ENCODE peak calls at places on chromosomes 16 and 17, in ten cellular contexts. One of them, this sample, is unnamed.

GRCh38 chr17:44959821-44960523 is 8.1 kb downstream of the C1QL1 start:
- DNase-seq in transverse colon: no peak
- DNase-seq in A549: no peak
- DNase-seq in upper lobe of left lung: peak
- DNase-seq in Peyer's patch: no peak
- DNase-seq in stomach: no peak
- DNase-seq in esophagus squamous epithelium: no peak
- DNase-seq in sigmoid colon: peak
- DNase-seq in IMR-90: no peak
- DNase-seq in HCT116: no peak
- DNase-seq in this sample: no peak

GRCh38 chr17:74176546-74177001 is 26.9 kb upstream of the RPL38 start:
- DNase-seq in transverse colon: peak
- DNase-seq in A549: peak
- DNase-seq in upper lobe of left lung: no peak
- DNase-seq in Peyer's patch: peak
- DNase-seq in stomach: peak
- DNase-seq in esophagus squamous epithelium: no peak
- DNase-seq in sigmoid colon: no peak
- DNase-seq in IMR-90: peak
- DNase-seq in HCT116: peak
- DNase-seq in this sample: peak

GRCh38 chr16:14050297-14051027 is 20.7 kb upstream of the MRTFB start:
- DNase-seq in transverse colon: no peak
- DNase-seq in A549: peak
- DNase-seq in upper lobe of left lung: no peak
- DNase-seq in Peyer's patch: no peak
- DNase-seq in stomach: no peak
- DNase-seq in esophagus squamous epithelium: no peak
- DNase-seq in sigmoid colon: no peak
- DNase-seq in IMR-90: peak
- DNase-seq in HCT116: no peak
- DNase-seq in this sample: no peak

GRCh38 chr17:16583781-16584180 is 14.8 kb upstream of the ZNF287 start:
- DNase-seq in transverse colon: no peak
- DNase-seq in A549: no peak
- DNase-seq in upper lobe of left lung: no peak
- DNase-seq in Peyer's patch: no peak
- DNase-seq in stomach: no peak
- DNase-seq in esophagus squamous epithelium: no peak
- DNase-seq in sigmoid colon: no peak
- DNase-seq in IMR-90: no peak
- DNase-seq in HCT116: no peak
- DNase-seq in this sample: no peak

GRCh38 chr16:60064026-60064425 is 1329.9 kb upstream of the GOT2 start:
- DNase-seq in transverse colon: no peak
- DNase-seq in A549: no peak
- DNase-seq in upper lobe of left lung: no peak
- DNase-seq in Peyer's patch: no peak
- DNase-seq in stomach: no peak
- DNase-seq in esophagus squamous epithelium: no peak
- DNase-seq in sigmoid colon: no peak
- DNase-seq in IMR-90: no peak
- DNase-seq in HCT116: no peak
- DNase-seq in this sample: no peak

GRCh38 chr17:15409721-15410247 is 57.6 kb downstream of the CDRT4 start:
- DNase-seq in transverse colon: peak
- DNase-seq in A549: no peak
- DNase-seq in upper lobe of left lung: peak
- DNase-seq in Peyer's patch: no peak
- DNase-seq in stomach: no peak
- DNase-seq in esophagus squamous epithelium: no peak
- DNase-seq in sigmoid colon: peak
- DNase-seq in IMR-90: peak
- DNase-seq in HCT116: no peak
- DNase-seq in this sample: no peak

GRCh38 chr17:65172511-65173136 is 35.5 kb downstream of the RGS9 start:
- DNase-seq in transverse colon: no peak
- DNase-seq in A549: no peak
- DNase-seq in upper lobe of left lung: no peak
- DNase-seq in Peyer's patch: no peak
- DNase-seq in stomach: no peak
- DNase-seq in esophagus squamous epithelium: no peak
- DNase-seq in sigmoid colon: no peak
- DNase-seq in IMR-90: no peak
- DNase-seq in HCT116: no peak
- DNase-seq in this sample: no peak

GRCh38 chr17:82551779-82552457 is 32.4 kb downstream of the FOXK2 start:
- DNase-seq in transverse colon: peak
- DNase-seq in A549: peak
- DNase-seq in upper lobe of left lung: peak
- DNase-seq in Peyer's patch: peak
- DNase-seq in stomach: peak
- DNase-seq in esophagus squamous epithelium: peak
- DNase-seq in sigmoid colon: peak
- DNase-seq in IMR-90: peak
- DNase-seq in HCT116: peak
- DNase-seq in this sample: peak

GRCh38 chr16:89357055-89357454 is 133.3 kb downstream of the ANKRD11 start:
- DNase-seq in transverse colon: no peak
- DNase-seq in A549: no peak
- DNase-seq in upper lobe of left lung: no peak
- DNase-seq in Peyer's patch: no peak
- DNase-seq in stomach: no peak
- DNase-seq in esophagus squamous epithelium: no peak
- DNase-seq in sigmoid colon: no peak
- DNase-seq in IMR-90: no peak
- DNase-seq in HCT116: no peak
- DNase-seq in this sample: no peak
- TF ChIP-seq POLR2A in transverse colon: no peak
- TF ChIP-seq POLR2A in A549: no peak
- TF ChIP-seq POLR2A in upper lobe of left lung: no peak
- TF ChIP-seq POLR2A in Peyer's patch: no peak
- TF ChIP-seq POLR2A in stomach: no peak
- TF ChIP-seq POLR2A in esophagus squamous epithelium: no peak
- TF ChIP-seq POLR2A in sigmoid colon: no peak
- TF ChIP-seq POLR2A in IMR-90: no peak
- TF ChIP-seq POLR2A in HCT116: no peak
- TF ChIP-seq POLR2A in this sample: no peak

DNA sequence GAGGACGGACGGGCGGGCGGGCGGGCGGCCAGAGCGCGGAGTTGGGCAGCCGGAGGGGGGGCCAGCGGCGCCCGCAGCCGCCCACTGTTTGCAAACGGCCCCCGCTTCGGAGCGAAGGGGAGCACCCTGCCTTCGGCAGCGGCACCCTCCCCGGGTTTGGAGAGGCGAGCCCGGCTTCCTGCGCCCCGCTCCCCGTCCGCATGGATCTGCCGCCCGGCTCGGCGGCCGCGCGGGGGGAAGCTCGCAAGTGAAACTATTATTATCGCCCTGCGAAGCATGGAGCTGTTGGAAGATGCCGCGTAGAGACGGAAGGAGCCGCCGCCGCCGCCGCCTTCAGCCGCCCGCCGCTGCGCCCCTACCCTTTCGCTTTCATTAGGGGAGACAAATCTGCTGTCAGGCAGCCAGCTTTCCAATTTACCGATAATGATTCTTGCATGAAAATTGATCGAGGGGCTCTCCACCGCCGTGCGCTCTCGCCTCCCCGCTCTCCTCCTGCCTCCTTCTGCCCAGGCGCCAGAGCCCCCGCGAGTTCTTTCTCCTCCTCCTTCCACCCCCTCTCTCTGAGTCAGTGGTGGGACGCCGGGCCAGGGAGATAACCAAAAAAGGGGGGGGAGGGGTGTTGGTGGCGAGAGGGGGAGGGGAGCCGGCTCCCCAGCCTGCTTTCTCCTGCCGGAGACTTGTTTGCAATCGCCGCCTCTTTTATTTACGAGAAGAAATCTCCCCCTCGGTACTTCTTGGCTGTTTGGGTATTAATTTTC is 58.2 kb upstream of the GSE1 start:
- DNase-seq in transverse colon: peak
- DNase-seq in A549: peak
- DNase-seq in upper lobe of left lung: peak
- DNase-seq in Peyer's patch: peak
- DNase-seq in stomach: peak
- DNase-seq in esophagus squamous epithelium: no peak
- DNase-seq in sigmoid colon: peak
- DNase-seq in IMR-90: peak
- DNase-seq in HCT116: no peak
- DNase-seq in this sample: peak
- TF ChIP-seq POLR2A in transverse colon: peak
- TF ChIP-seq POLR2A in A549: no peak
- TF ChIP-seq POLR2A in upper lobe of left lung: no peak
- TF ChIP-seq POLR2A in Peyer's patch: peak
- TF ChIP-seq POLR2A in stomach: no peak
- TF ChIP-seq POLR2A in esophagus squamous epithelium: no peak
- TF ChIP-seq POLR2A in sigmoid colon: peak
- TF ChIP-seq POLR2A in IMR-90: peak
- TF ChIP-seq POLR2A in HCT116: no peak
- TF ChIP-seq POLR2A in this sample: peak

DNA sequence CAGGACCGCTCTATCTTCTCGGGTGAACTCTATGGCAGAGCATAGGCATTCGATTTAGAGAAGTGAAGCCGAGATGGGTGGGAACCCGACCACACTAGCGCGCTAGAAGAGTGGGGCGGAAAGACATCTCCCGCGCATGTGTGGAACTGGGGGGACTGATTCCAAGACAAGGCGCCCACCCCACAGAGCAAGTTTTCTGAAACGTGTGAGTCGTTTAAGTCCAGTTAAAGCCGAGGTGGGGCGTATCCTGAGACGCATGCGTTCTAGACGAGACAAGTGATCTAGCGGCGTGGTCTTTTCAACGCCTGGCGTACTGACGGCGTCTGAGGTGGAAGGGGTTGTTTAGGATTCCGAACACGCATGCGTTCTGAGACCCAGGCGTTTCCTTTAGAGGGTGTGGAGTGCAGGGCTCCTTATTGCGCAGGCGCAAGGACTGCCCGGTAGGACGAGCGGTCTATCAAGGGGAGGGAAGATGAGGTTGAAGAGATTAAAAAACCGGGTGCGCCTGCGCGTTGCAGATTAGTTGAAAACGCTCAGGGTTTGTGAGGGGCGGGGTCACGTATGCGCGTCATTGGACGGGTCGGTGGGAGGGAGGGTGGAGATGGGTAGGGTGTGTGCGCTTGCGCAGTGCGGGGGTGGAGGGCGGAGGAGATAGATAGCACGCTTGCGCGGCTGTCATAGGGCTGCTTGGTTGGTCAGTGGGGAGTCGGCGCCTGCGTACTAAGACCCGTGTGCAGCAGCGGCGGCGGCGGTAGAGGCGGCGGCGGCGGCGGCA is at the start of gene EIF5A:
- DNase-seq in transverse colon: peak
- DNase-seq in A549: peak
- DNase-seq in upper lobe of left lung: peak
- DNase-seq in Peyer's patch: peak
- DNase-seq in stomach: peak
- DNase-seq in esophagus squamous epithelium: peak
- DNase-seq in sigmoid colon: peak
- DNase-seq in IMR-90: peak
- DNase-seq in HCT116: peak
- DNase-seq in this sample: peak
- TF ChIP-seq POLR2A in transverse colon: peak
- TF ChIP-seq POLR2A in A549: peak
- TF ChIP-seq POLR2A in upper lobe of left lung: peak
- TF ChIP-seq POLR2A in Peyer's patch: peak
- TF ChIP-seq POLR2A in stomach: peak
- TF ChIP-seq POLR2A in esophagus squamous epithelium: no peak
- TF ChIP-seq POLR2A in sigmoid colon: peak
- TF ChIP-seq POLR2A in IMR-90: peak
- TF ChIP-seq POLR2A in HCT116: peak
- TF ChIP-seq POLR2A in this sample: peak

GRCh38 chr17:17837380-17837821 is 615 bp upstream of the SREBF1 start:
- DNase-seq in transverse colon: no peak
- DNase-seq in A549: peak
- DNase-seq in upper lobe of left lung: no peak
- DNase-seq in Peyer's patch: no peak
- DNase-seq in stomach: no peak
- DNase-seq in esophagus squamous epithelium: no peak
- DNase-seq in sigmoid colon: peak
- DNase-seq in IMR-90: peak
- DNase-seq in HCT116: peak
- DNase-seq in this sample: peak

GRCh38 chr17:17839792-17840707 is 3.3 kb upstream of the SREBF1 start:
- DNase-seq in transverse colon: peak
- DNase-seq in A549: peak
- DNase-seq in upper lobe of left lung: peak
- DNase-seq in Peyer's patch: peak
- DNase-seq in stomach: peak
- DNase-seq in esophagus squamous epithelium: peak
- DNase-seq in sigmoid colon: peak
- DNase-seq in IMR-90: peak
- DNase-seq in HCT116: peak
- DNase-seq in this sample: peak

GRCh38 chr17:17836818-17837379 is at the start of gene SREBF1:
- DNase-seq in transverse colon: peak
- DNase-seq in A549: peak
- DNase-seq in upper lobe of left lung: peak
- DNase-seq in Peyer's patch: peak
- DNase-seq in stomach: peak
- DNase-seq in esophagus squamous epithelium: no peak
- DNase-seq in sigmoid colon: peak
- DNase-seq in IMR-90: peak
- DNase-seq in HCT116: no peak
- DNase-seq in this sample: peak

GRCh38 chr17:17836250-17836817 is 452 bp downstream of the SREBF1 start:
- DNase-seq in transverse colon: peak
- DNase-seq in A549: peak
- DNase-seq in upper lobe of left lung: peak
- DNase-seq in Peyer's patch: peak
- DNase-seq in stomach: peak
- DNase-seq in esophagus squamous epithelium: peak
- DNase-seq in sigmoid colon: peak
- DNase-seq in IMR-90: peak
- DNase-seq in HCT116: peak
- DNase-seq in this sample: peak

DNA sequence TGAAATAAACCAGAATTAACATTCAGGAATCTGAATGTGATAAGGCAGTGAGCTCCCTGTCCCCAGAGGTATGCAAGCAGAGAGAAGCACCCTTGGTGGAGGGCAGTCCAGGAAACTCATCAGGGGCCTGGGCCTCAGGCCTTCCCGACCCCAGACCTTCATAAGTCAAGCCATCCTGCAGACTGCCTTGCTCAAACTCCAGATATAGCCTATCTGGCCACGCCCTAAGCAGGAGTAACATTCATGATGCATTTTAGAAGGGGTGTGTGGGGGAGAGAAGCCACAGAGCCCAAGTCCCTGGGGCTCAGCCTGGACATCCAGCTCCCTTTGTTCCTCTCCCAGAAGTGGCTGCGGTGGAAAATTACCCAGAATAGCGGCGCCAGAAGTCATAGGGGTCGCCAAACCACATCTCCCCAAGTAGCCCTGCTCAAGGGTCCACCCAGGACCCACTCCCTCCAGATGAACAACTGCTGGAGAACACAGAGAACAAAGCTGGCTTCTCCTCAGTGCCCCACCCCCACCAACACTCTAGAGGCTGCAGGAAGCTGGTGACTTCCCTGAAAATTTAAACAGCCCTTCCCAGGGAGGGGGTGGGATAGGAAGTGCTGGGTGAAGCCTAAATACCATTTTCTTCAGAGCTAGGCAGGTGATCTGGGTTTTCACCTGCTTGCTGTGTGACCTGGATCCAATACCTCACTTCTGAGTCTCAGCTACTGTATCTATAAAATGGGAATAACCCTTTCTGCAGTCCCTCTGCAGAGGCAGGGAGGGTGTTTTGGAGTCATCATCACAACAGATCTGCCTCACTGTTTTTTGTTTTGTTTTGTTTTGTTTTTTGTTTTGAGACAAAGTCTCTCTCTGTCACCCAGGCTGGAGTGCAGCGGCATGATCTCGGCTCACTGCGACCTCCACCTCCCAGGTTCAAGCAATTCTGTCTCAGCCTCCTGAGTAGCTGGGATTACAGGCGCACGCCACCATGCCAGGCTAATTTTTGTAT is 1.5 kb upstream of the SREBF1 start:
- DNase-seq in transverse colon: peak
- DNase-seq in A549: peak
- DNase-seq in upper lobe of left lung: no peak
- DNase-seq in Peyer's patch: no peak
- DNase-seq in stomach: no peak
- DNase-seq in esophagus squamous epithelium: no peak
- DNase-seq in sigmoid colon: no peak
- DNase-seq in IMR-90: peak
- DNase-seq in HCT116: peak
- DNase-seq in this sample: peak
- TF ChIP-seq POLR2A in transverse colon: peak
- TF ChIP-seq POLR2A in A549: no peak
- TF ChIP-seq POLR2A in upper lobe of left lung: no peak
- TF ChIP-seq POLR2A in Peyer's patch: no peak
- TF ChIP-seq POLR2A in stomach: no peak
- TF ChIP-seq POLR2A in esophagus squamous epithelium: no peak
- TF ChIP-seq POLR2A in sigmoid colon: no peak
- TF ChIP-seq POLR2A in IMR-90: peak
- TF ChIP-seq POLR2A in HCT116: no peak
- TF ChIP-seq POLR2A in this sample: peak